ENCODE peak calls at places on chromosomes 4 and X, in six cellular contexts. G is right atrium auricular region, J is GM23338, S is GM06990, T is endodermal cell, U is AG04450. V is an unnamed sample.
A peak's percentile ranks its signal among the peaks of the same experiment; 100 is the strongest.

GRCh38 chr4:59249110-59249509 is 1951.0 kb upstream of the ADGRL3 start:
- DNase-seq in G (no peak), J (no peak), S (no peak), T (no peak), U (no peak), V (no peak)

GRCh38 chrX:3346436-3347329 is at the start of gene MXRA5:
- DNase-seq in G (no peak), J (peak; percentile 46), S (no peak), T (peak; percentile 87), U (no peak), V (no peak)

GRCh38 chr4:141425124-141425523 is 204.4 kb downstream of the ZNF330 start:
- DNase-seq in G (no peak), J (no peak), S (no peak), T (no peak), U (peak; percentile 58), V (no peak)

GRCh38 chr4:7342581-7343352 is 92.0 kb downstream of the PSAPL1 start:
- DNase-seq in G (no peak), J (no peak), S (no peak), T (no peak), U (no peak), V (no peak)

GRCh38 chrX:132692526-132692925 is 203.7 kb upstream of the MBNL3 start:
- DNase-seq in G (no peak), J (no peak), S (no peak), T (no peak), U (no peak), V (no peak)

GRCh38 chr4:76689079-76689817 is 208.7 kb downstream of the SOWAHB start:
- DNase-seq in G (no peak), J (peak; percentile 89), S (peak; percentile 32), T (peak; percentile 92), U (no peak), V (no peak)

GRCh38 chrX:9555354-9555753 is 90.5 kb downstream of the TBL1X start:
- DNase-seq in G (no peak), J (no peak), S (no peak), T (no peak), U (no peak), V (no peak)

GRCh38 chrX:139691843-139692505 is 16.0 kb downstream of the MCF2 start:
- DNase-seq in G (no peak), J (peak; percentile 45), S (peak; percentile 15), T (peak; percentile 74), U (no peak), V (no peak)

GRCh38 chr4:139642364-139642763 is 23.3 kb upstream of the MGST2 start:
- DNase-seq in G (no peak), J (no peak), S (no peak), T (no peak), U (no peak), V (no peak)

GRCh38 chrX:40402771-40403533 is 177.8 kb upstream of the ATP6AP2 start:
- DNase-seq in G (no peak), J (no peak), S (no peak), T (peak; percentile 55), U (peak; percentile 1), V (peak; percentile 63)

GRCh38 chrX:31435592-31435991 is 363.8 kb upstream of the FTHL17 start:
- DNase-seq in G (no peak), J (peak; percentile 86), S (no peak), T (peak; percentile 94), U (no peak), V (no peak)

GRCh38 chr4:165982934-165983333 is 109.9 kb downstream of the TLL1 start:
- DNase-seq in G (no peak), J (no peak), S (no peak), T (no peak), U (no peak), V (no peak)

GRCh38 chrX:101386542-101386885 is 523 bp upstream of the BTK start:
- DNase-seq in G (no peak), J (no peak), S (no peak), T (no peak), U (no peak), V (no peak)
- H3K4me3 ChIP-seq in G (no peak overlapping the region), J (no peak overlapping the region), S (peak overlapping the region; percentile 34), T (no peak overlapping the region), U (no peak overlapping the region), V (no peak overlapping the region)

GRCh38 chrX:153941331-153942252 is 2.9 kb downstream of the RENBP start:
- DNase-seq in G (no peak), J (peak; percentile 53), S (no peak), T (no peak), U (no peak), V (no peak)
- H3K4me3 ChIP-seq in G (no peak overlapping the region), J (peak overlapping the region; percentile 43), S (no peak overlapping the region), T (no peak overlapping the region), U (no peak overlapping the region), V (no peak overlapping the region)

DNA sequence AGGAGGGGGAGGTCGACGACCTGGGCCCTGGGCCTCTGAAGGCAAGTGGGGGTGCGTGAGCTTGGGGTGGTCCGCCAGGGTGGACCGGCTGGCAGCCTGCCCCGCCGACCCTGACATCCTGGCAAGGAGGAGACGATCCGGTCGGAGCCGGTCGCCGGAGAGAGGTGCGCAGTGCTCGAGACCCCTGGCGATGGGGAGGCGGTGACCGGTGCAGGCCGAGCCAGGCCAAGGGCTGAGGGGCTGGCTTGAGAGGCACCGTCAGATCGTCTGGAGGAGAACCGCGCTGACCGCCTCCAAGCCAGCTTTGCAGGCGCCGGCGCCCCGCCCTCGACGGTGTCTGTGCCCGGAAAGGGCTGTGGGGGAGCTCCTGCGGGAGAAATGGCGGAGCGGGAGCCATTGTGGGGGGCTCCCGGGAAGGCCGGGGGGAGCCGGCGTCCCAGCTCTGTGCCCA is 25.6 kb downstream of the GPRASP3 start:
- DNase-seq in G (no peak), J (peak; percentile 49), S (no peak), T (peak; percentile 74), U (no peak), V (no peak)
- H3K4me3 ChIP-seq in G (peak overlapping the region; percentile 48), J (peak overlapping the region; percentile 69), S (no peak overlapping the region), T (peak overlapping the region; percentile 80), U (peak overlapping the region; percentile 64), V (peak overlapping the region; percentile 54)

DNA sequence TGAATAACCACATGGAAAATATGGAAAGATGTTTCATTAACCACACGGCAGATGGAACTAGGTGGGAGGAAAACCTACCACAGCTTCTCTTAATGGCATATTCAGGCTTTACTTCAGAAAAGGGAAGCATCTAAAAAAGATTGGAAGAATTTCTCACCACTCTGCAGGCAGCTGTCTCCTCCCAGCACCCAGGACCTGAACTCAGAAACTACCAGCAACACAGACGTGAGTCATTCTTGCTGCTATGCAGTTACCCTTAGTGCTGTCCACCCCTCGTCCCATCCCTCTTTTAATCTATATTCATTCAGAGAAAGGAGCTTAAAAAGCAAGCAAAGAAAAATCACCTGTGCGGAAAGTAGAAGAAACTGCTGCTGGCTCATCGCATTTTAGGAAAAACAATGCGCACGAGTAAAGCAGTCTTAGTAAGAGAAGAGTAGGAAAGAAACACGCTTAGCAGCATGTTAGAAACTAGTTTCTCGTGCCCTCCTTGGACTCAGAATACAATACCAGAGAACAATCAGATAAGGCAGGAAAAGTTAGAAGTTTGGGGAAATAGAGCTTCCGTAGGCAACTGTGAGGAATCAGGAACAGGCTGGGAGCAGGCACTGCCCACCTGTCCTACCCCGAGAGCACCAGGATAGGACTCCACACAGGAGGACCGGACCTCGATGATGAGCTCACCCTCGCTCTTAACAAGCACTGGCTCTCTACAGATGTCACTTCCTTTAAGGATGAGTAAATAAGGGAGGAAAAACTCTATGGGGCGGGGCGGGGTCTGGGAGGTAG is 48.1 kb upstream of the ENPP6 start:
- DNase-seq in G (peak; percentile 58), J (no peak), S (peak; percentile 39), T (peak; percentile 54), U (no peak), V (no peak)
- H3K4me3 ChIP-seq in G (no peak overlapping the region), J (no peak overlapping the region), S (peak overlapping the region; percentile 47), T (no peak overlapping the region), U (no peak overlapping the region), V (no peak overlapping the region)

DNA sequence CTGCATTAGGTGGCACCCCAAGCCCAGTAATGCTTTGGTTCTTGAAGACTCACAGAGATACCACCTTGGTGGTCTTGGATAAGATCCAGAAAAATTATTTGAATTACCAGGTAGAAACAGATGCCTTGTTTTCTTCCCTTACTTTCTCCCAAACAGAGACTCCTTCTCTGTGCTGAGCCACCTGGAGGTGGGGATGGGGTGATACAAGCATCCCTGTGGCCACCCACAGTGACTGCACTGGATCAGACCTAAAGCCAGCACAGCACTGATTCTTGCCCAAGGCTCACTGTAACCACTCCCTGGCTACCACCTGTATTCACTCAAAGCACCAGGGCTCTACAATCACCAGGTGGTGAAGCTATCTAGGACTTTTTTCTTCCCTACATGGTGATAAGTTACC is 156.8 kb downstream of the TEX13A start:
- DNase-seq in G (no peak), J (peak; percentile 35), S (no peak), T (peak; percentile 67), U (no peak), V (no peak)
- H3K4me3 ChIP-seq in G (no peak overlapping the region), J (no peak overlapping the region), S (no peak overlapping the region), T (no peak overlapping the region), U (no peak overlapping the region), V (no peak overlapping the region)

GRCh38 chr4:177315767-177316490 is 6.3 kb downstream of the NEIL3 start:
- DNase-seq in G (no peak), J (no peak), S (no peak), T (no peak), U (no peak), V (no peak)
- H3K4me3 ChIP-seq in G (no peak overlapping the region), J (no peak overlapping the region), S (no peak overlapping the region), T (no peak overlapping the region), U (no peak overlapping the region), V (no peak overlapping the region)

DNA sequence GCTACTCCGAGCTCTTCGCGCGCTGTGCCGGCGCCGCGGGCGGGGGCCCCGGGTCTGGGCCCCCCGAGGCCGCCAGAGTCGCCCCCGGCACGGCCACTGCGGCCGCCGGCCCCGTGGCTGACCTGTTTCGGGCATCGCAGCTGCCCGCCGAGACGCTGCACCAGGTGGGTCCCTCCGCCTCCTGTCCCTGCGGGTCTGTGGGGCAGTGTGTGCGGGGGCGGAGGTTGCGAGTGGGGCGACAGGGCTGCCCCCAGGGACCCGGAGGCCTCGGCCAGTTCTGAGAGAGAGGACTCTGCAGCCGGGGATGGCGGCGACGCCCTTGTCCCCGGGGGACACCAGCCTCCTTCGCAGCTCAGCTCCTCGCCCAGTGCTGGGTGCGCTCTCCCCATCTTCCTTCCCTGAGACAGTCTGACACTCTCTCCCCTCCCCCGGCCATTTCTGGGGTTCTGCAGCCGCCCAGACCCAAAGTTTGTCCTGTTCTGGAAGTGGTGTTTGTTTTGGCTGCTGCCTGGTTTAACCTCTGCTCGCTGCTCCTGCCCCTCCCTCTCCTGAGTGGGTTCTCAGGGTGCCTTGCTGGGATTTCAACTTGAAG is 609 bp downstream of the REPS2 start:
- DNase-seq in G (no peak), J (no peak), S (peak; percentile 9), T (peak; percentile 66), U (no peak), V (no peak)
- H3K4me3 ChIP-seq in G (peak overlapping the region; percentile 42), J (peak overlapping the region; percentile 55), S (peak overlapping the region; percentile 55), T (peak overlapping the region; percentile 77), U (peak overlapping the region; percentile 55), V (peak overlapping the region; percentile 55)

V was measured in gastrocnemius medialis.